ENCODE peak calls at places on chromosomes 16 and 17, in seven cellular contexts. Y is astrocyte, L is hepatocyte, W is MM.1S, D is cardiac muscle cell, N is heart right ventricle, G is GM12865. A is an unnamed sample.

GRCh38 chr16:15055141-15056053 is 477 bp downstream of the NTAN1 start:
- DNase-seq in W (peak), D (no peak), G (peak), N (peak), L (peak), Y (no peak), A (no peak)

GRCh38 chr16:4700380-4700996 is 7.1 kb downstream of the NUDT16L1 start:
- DNase-seq in L (no peak), N (no peak), W (no peak), G (no peak), Y (no peak), D (no peak), A (no peak)

GRCh38 chr17:45381001-45381400 is 51.7 kb downstream of the ARHGAP27 start:
- DNase-seq in Y (no peak), L (no peak), D (no peak), G (peak), W (peak), N (no peak), A (no peak)

GRCh38 chr17:7438050-7438614 is 1.2 kb upstream of the FGF11 start:
- DNase-seq in Y (no peak), G (peak), W (no peak), N (peak), L (peak), D (peak), A (peak)

GRCh38 chr17:63950940-63951907 is 19.1 kb upstream of the CD79B start:
- DNase-seq in Y (no peak), N (no peak), G (peak), W (peak), D (no peak), L (peak), A (peak)

GRCh38 chr17:45414997-45415881 is 17.4 kb downstream of the ARHGAP27 start:
- DNase-seq in Y (no peak), G (no peak), D (no peak), N (no peak), L (no peak), W (no peak), A (no peak)

GRCh38 chr16:5738586-5738985 is 641.0 kb upstream of the EEF2KMT start:
- DNase-seq in D (no peak), W (no peak), L (peak), Y (no peak), N (no peak), G (no peak), A (no peak)

GRCh38 chr17:4167786-4168185 is 24.8 kb downstream of the CYB5D2 start:
- DNase-seq in W (no peak), Y (no peak), N (no peak), L (no peak), D (no peak), G (no peak), A (no peak)

GRCh38 chr17:41437769-41438168 is 3.0 kb downstream of the KRT38 start:
- DNase-seq in Y (no peak), N (no peak), W (no peak), G (no peak), D (no peak), L (no peak), A (no peak)

GRCh38 chr17:61477204-61477834 is 25.1 kb downstream of the TBX4 start:
- DNase-seq in Y (no peak), L (peak), W (no peak), D (peak), N (no peak), G (no peak), A (no peak)

DNA sequence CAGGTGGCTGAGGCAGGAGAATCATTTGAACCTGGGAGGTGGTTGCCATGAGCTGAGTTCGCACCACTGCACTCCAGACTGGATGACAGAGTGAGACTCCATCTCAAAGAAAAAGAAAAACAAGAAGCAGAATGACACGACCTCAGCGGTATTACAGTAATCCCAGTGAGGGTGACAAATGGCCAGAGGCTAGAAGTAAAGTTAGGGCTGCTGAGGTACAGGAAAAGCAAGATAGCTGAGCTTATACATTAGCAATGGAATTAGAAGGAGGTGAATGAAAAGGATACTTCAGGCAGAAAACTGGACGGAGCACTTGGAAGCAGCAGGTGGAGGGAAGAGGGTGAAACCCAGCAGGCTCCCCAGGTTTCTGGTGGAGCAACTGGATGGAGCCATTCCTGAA is 26.1 kb upstream of the AMZ2 start:
- DNase-seq in N (no peak), D (no peak), G (no peak), Y (no peak), L (no peak), W (no peak), A (no peak)
- TF ChIP-seq CTCF in N (no peak), D (no peak), G (no peak), Y (no peak), L (no peak), W (no peak), A (no peak)

DNA sequence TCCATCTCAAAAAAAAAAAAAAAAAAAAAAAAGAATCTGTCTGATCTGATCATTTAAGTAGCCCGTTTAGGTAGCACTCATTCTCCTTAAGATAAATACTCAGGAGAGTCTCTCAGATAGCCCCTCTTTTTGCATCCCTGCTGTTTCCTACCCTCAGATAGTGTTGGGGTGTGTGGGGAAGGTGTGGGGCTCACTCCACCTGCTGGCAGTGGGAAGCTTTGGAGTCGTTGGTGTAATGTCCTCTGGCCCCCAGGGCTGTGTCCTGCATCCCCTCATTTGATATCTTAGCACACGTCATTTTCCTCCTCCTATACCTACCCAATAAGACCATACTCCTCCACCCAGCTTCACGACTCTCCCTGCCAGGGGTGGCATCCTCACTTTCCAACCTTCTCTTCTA is 20.5 kb upstream of the MYH10 start:
- DNase-seq in D (no peak), W (no peak), G (no peak), L (no peak), Y (no peak), N (no peak), A (no peak)
- TF ChIP-seq CTCF in D (no peak), W (peak), G (peak), L (no peak), Y (no peak), N (peak), A (peak)

GRCh38 chr17:2049333-2050245 is 5.3 kb upstream of the HIC1 start:
- DNase-seq in L (peak), W (peak), D (peak), G (peak), Y (no peak), N (peak), A (peak)

GRCh38 chr17:2053380-2054261 is 1.3 kb upstream of the HIC1 start:
- DNase-seq in N (peak), L (peak), W (peak), Y (no peak), G (peak), D (peak), A (peak)

GRCh38 chr17:2050246-2050866 is 4.5 kb upstream of the HIC1 start:
- DNase-seq in W (peak), Y (no peak), L (peak), D (peak), N (peak), G (peak), A (peak)

GRCh38 chr17:2050871-2051387 is 4.0 kb upstream of the HIC1 start:
- DNase-seq in G (no peak), N (no peak), L (peak), Y (no peak), W (no peak), D (peak), A (no peak)

DNA sequence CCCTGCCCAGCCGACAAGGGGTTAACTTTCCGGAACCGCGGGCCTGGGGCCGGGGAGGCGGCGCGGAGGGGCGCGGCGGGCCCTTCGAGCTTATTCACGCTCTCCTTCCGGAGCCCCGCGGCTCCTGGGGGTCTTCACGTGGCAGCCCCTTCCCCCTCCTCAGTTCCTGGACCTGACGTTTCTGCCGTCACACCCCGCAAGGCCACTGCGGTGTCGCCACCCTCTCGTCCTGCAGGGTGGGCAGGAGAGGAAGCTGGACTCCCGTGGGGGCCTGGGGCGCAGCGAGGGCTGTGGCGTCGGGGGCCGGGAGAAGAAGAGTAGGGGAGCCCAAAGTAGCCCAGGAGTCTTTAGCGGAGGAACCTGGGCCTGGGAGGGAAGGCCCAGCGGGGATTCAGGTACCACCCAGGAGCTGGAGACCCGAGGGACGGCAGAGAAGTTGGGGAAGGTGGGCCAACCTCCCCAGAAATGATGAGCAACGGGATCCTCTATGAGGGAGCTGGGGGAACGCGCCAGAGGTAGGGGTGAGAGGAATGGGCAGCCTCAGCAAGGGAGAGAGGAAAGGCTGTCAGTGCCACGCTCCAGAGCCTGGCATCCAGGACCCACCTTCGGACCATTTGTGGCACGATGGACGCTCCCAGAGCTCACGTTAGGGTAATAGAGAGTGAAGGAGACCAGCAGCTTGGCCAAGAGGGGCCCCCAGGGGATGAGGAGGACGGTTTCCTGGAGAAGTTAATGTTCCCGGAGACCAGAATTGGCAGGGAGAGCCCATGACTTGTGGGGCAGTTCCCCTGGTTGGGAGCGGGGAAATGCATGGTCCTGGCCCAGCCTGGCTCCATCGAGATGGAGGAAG is 3.3 kb upstream of the HIC1 start:
- DNase-seq in G (no peak), L (no peak), Y (no peak), N (no peak), W (no peak), D (no peak), A (no peak)
- TF ChIP-seq CTCF in G (no peak), L (no peak), Y (no peak), N (no peak), W (no peak), D (no peak), A (no peak)

GRCh38 chr16:1859650-1860049 is 12.3 kb downstream of the MEIOB start:
- DNase-seq in Y (no peak), N (no peak), G (no peak), L (no peak), W (no peak), D (no peak), A (no peak)

GRCh38 chr16:1865902-1866690 is 5.9 kb downstream of the MEIOB start:
- DNase-seq in G (no peak), D (no peak), L (no peak), N (no peak), Y (no peak), W (no peak), A (no peak)

GRCh38 chr16:1861730-1862129 is 10.2 kb downstream of the MEIOB start:
- DNase-seq in Y (no peak), N (no peak), D (no peak), L (no peak), G (no peak), W (no peak), A (no peak)

GRCh38 chr16:1862394-1862793 is 9.6 kb downstream of the MEIOB start:
- DNase-seq in L (no peak), D (no peak), G (no peak), W (no peak), Y (no peak), N (no peak), A (no peak)

DNA sequence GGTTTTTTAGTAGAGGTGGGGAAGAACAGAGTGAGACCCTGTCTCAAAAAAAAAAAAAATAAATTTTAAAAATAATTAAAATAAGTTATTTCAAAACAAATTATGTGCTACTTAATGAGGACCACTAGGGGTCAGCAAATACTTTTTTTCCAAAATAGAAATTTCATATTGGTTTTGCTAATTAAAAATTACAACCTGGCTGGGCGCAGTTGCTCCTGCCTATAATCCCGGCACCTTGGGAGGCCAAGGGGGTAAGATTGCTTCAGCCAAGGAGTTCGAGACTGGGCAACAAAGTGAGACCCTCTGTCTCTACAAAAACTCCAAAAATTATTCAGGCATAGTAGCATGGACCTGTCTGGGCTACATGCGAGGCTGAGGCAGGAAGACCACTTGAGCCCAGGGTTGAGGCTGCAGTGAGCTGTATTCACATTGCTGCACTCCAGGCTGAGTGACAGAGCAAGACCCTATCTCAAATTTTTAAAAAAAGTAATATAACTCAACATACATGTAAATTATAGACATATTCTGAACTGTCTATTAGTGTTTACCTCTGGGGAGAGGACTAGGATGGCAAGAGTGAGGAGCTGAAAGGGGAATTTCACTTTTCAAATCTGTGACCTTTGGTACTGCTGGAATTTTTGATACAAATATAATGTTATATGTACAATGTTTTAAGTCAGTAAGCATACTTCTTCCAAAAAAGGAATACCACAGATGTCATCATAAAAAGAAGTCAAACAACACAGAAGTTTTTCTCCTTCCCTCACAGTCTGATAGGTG is 8.1 kb downstream of the MEIOB start:
- DNase-seq in N (no peak), G (peak), Y (no peak), D (peak), W (peak), L (peak), A (no peak)
- TF ChIP-seq CTCF in N (peak), G (peak), Y (peak), D (peak), W (peak), L (peak), A (peak)

DNA sequence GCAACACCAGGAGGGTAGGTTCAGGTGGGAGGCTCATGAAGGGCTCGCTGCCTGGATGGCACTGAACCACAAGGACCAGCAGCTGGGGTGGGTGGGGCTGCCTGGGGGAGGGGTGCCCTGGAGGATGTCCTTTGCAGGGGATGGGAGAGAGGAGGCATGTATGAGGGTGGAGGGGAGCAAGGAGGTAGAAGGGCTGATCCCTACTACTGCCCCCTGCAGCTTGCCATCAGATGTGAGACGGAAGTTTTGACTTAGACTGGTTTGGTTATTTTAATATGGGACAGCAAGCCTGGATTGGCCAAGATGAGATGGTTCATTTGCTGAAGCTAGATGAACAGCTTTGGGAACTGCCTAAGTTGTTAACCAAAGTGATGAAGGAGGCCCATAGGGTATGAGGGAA is 115.9 kb downstream of the SEC14L1 start:
- DNase-seq in W (no peak), N (no peak), G (no peak), L (no peak), D (no peak), Y (no peak), A (no peak)
- TF ChIP-seq CTCF in W (no peak), N (no peak), G (peak), L (no peak), D (no peak), Y (peak), A (no peak)